ENCODE peak calls at places on chromosomes 7 and 10, in six cellular contexts. O is stimulated activated CD4-positive, alpha-beta T cell treated with anti-CD3 and anti-CD28 coated beads, TNF-alpha, amount 100 ng/mL, for 24 hours; N is COR-L47; T is cardiac muscle cell; Y is M059J; F is astrocyte of the spinal cord. G is an unnamed sample.

GRCh38 chr10:3293536-3294431 is 121.2 kb upstream of the PITRM1 start:
- DNase-seq in T (no peak), Y (no peak), F (peak), N (no peak), O (no peak), G (no peak)

GRCh38 chr10:48649349-48649944 is 35.2 kb upstream of the WDFY4 start:
- DNase-seq in N (no peak), F (no peak), T (no peak), Y (peak), O (no peak), G (no peak)

GRCh38 chr7:108311446-108312168 is 144.6 kb downstream of the NRCAM start:
- DNase-seq in N (no peak), F (peak), O (no peak), T (peak), Y (peak), G (no peak)

GRCh38 chr10:116761883-116762282 is 19.5 kb upstream of the HSPA12A start:
- DNase-seq in Y (no peak), N (no peak), F (no peak), T (no peak), O (no peak), G (no peak)

GRCh38 chr10:114917459-114917858 is 20.5 kb upstream of the TRUB1 start:
- DNase-seq in F (no peak), N (no peak), T (no peak), O (no peak), Y (no peak), G (no peak)

GRCh38 chr10:79351332-79351731 is 4.1 kb downstream of the PPIF start:
- DNase-seq in T (no peak), F (no peak), O (no peak), N (no peak), Y (no peak), G (no peak)

GRCh38 chr7:140229591-140230516 is 53.1 kb upstream of the KDM7A start:
- DNase-seq in Y (no peak), N (no peak), T (no peak), O (no peak), F (no peak), G (peak)

GRCh38 chr7:83413425-83413824 is 235.5 kb downstream of the SEMA3E start:
- DNase-seq in F (peak), Y (peak), O (no peak), T (peak), N (no peak), G (no peak)

GRCh38 chr10:21318768-21319167 is 206.7 kb downstream of the SKIDA1 start:
- DNase-seq in Y (peak), O (no peak), F (no peak), N (peak), T (peak), G (no peak)